ENCODE peak calls at places on chromosomes 11 and 22, in seven cellular contexts. N is retina, B is mammary epithelial cell, T is GM03348, W is substantia nigra, K is brain microvascular endothelial cell, U is choroid plexus epithelial cell. V is an unnamed sample.
A peak's percentile ranks its signal among the peaks of the same experiment; 100 is the strongest.

GRCh38 chr22:38799265-38800002 is 5.5 kb upstream of the DNAL4 start:
- DNase-seq in T (peak; percentile 52), U (no peak), W (no peak), K (no peak), N (no peak), B (no peak), V (peak; percentile 77)

GRCh38 chr11:100557830-100558611 is 129.1 kb upstream of the ARHGAP42 start:
- DNase-seq in K (peak; percentile 16), T (peak; percentile 41), N (no peak), B (peak; percentile 53), U (no peak), W (no peak), V (no peak)

GRCh38 chr11:64334764-64335741 is 5.0 kb upstream of the CCDC88B start:
- DNase-seq in W (no peak), T (peak; percentile 90), U (peak; percentile 84), B (peak; percentile 99), N (peak; percentile 48), K (peak; percentile 92), V (peak; percentile 95)

GRCh38 chr11:19677380-19678080 is 35.1 kb upstream of the NAV2 start:
- DNase-seq in K (no peak), U (no peak), N (no peak), T (no peak), W (no peak), B (no peak), V (no peak)

GRCh38 chr22:36901411-36902142 is 11.9 kb upstream of the CSF2RB start:
- DNase-seq in N (no peak), W (no peak), K (no peak), U (no peak), B (no peak), T (no peak), V (no peak)

GRCh38 chr22:26474687-26475086 is 8.9 kb downstream of the HPS4 start:
- DNase-seq in B (peak; percentile 52), U (peak; percentile 20), N (no peak), T (no peak), W (no peak), K (no peak), V (no peak)

GRCh38 chr11:119094816-119095065 is 6.9 kb downstream of the DPAGT1 start:
- DNase-seq in K (peak; percentile 77), B (peak; percentile 76), U (peak; percentile 89), W (peak; percentile 76), T (peak; percentile 82), N (no peak), V (peak; percentile 94)

GRCh38 chr11:95991101-95991500 is 67.2 kb upstream of the MTMR2 start:
- DNase-seq in U (no peak), W (no peak), B (peak; percentile 35), T (peak; percentile 21), K (no peak), N (no peak), V (no peak)

GRCh38 chr22:43819691-43820670 is 7.9 kb upstream of the EFCAB6 start:
- DNase-seq in K (no peak), B (no peak), T (no peak), N (no peak), U (no peak), W (no peak), V (peak; percentile 25)

GRCh38 chr11:125407046-125407445 is 89.0 kb downstream of the FEZ1 start:
- DNase-seq in T (no peak), K (no peak), N (no peak), B (peak; percentile 28), U (no peak), W (no peak), V (no peak)

GRCh38 chr11:92978226-92979111 is 9.0 kb downstream of the MTNR1B start:
- DNase-seq in K (no peak), U (peak; percentile 18), N (no peak), T (peak; percentile 28), W (peak; percentile 19), B (peak; percentile 52), V (peak; percentile 90)

GRCh38 chr22:49748514-49748913 is 79.2 kb downstream of the BRD1 start:
- DNase-seq in W (no peak), U (no peak), N (no peak), T (peak; percentile 1), K (no peak), B (no peak), V (no peak)

GRCh38 chr11:73185680-73186293 is 32.3 kb upstream of the P2RY2 start:
- DNase-seq in B (peak; percentile 96), T (peak; percentile 90), N (no peak), U (peak; percentile 16), K (peak; percentile 42), W (no peak), V (peak; percentile 95)

GRCh38 chr11:46682773-46683752 is 17.4 kb downstream of the ARHGAP1 start:
- DNase-seq in U (peak; percentile 37), B (peak; percentile 48), N (no peak), W (no peak), K (no peak), T (no peak), V (peak; percentile 58)

GRCh38 chr22:42309865-42310264 is 39.4 kb upstream of the TCF20 start:
- DNase-seq in B (no peak), T (no peak), K (no peak), U (no peak), N (no peak), W (no peak), V (no peak)

GRCh38 chr11:118152552-118153471 is at the start of gene SCN4B:
- DNase-seq in W (peak; percentile 51), B (peak; percentile 61), T (peak; percentile 88), K (peak; percentile 5), N (peak; percentile 80), U (peak; percentile 49), V (peak; percentile 96)

GRCh38 chr22:47352920-47353700 is 590.7 kb downstream of the TBC1D22A start:
- DNase-seq in W (no peak), U (no peak), B (no peak), K (no peak), T (no peak), N (peak; percentile 0), V (no peak)

GRCh38 chr22:33013051-33013450 is 45.1 kb downstream of the SYN3 start:
- DNase-seq in B (no peak), K (no peak), U (no peak), T (no peak), N (no peak), W (no peak), V (no peak)

GRCh38 chr11:124898711-124899110 is 1.0 kb upstream of the ROBO4 start:
- DNase-seq in T (peak; percentile 54), K (no peak), B (no peak), W (peak; percentile 68), U (no peak), N (no peak), V (peak; percentile 80)

GRCh38 chr11:19978668-19979518 is 181.4 kb downstream of the DBX1 start:
- DNase-seq in U (peak; percentile 93), B (peak; percentile 85), T (peak; percentile 75), N (no peak), W (no peak), K (peak; percentile 84), V (peak; percentile 88)

GRCh38 chr11:117747892-117748291 is 49.1 kb downstream of the DSCAML1 start:
- DNase-seq in T (no peak), N (no peak), B (no peak), W (no peak), K (no peak), U (no peak), V (no peak)

GRCh38 chr11:76810151-76810853 is 27.1 kb downstream of the TSKU start:
- DNase-seq in B (peak; percentile 56), U (peak; percentile 60), K (peak; percentile 51), W (no peak), N (no peak), T (peak; percentile 55), V (peak; percentile 85)

GRCh38 chr11:117631336-117632090 is 165.5 kb downstream of the DSCAML1 start:
- DNase-seq in B (no peak), W (no peak), U (peak; percentile 4), N (no peak), K (no peak), T (no peak), V (peak; percentile 36)

GRCh38 chr22:31637938-31638618 is 23.9 kb downstream of the PISD start:
- DNase-seq in W (peak; percentile 39), T (peak; percentile 18), B (no peak), K (peak; percentile 30), U (no peak), N (no peak), V (peak; percentile 94)

GRCh38 chr11:74452366-74452765 is 15.0 kb downstream of the KCNE3 start:
- DNase-seq in W (no peak), U (no peak), K (no peak), B (no peak), N (no peak), T (no peak), V (no peak)

GRCh38 chr11:66505276-66505816 is 5.1 kb upstream of the BBS1 start:
- DNase-seq in N (no peak), W (no peak), T (no peak), B (no peak), K (no peak), U (no peak), V (no peak)

GRCh38 chr11:69854719-69855118 is 35.5 kb upstream of the FGF3 start:
- DNase-seq in N (no peak), B (peak; percentile 81), W (no peak), U (peak; percentile 29), T (no peak), K (peak; percentile 78), V (no peak)

GRCh38 chr11:45511566-45511965 is 153.9 kb downstream of the CHST1 start:
- DNase-seq in T (no peak), W (no peak), B (no peak), K (no peak), U (no peak), N (peak; percentile 70), V (no peak)

GRCh38 chr22:49197986-49198704 is 629.5 kb downstream of the BRD1 start:
- DNase-seq in U (no peak), B (no peak), W (no peak), N (no peak), T (no peak), K (no peak), V (peak; percentile 85)

GRCh38 chr22:46577361-46578249 is 40.2 kb upstream of the CELSR1 start:
- DNase-seq in B (no peak), W (no peak), U (no peak), T (peak; percentile 56), K (no peak), N (no peak), V (peak; percentile 91)

GRCh38 chr22:37179622-37180420 is 8.2 kb downstream of the C1QTNF6 start:
- DNase-seq in U (no peak), K (no peak), N (no peak), T (no peak), B (no peak), W (no peak), V (peak; percentile 43)

V was measured in osteoblast.